ENCODE peak calls at places on chromosomes 11 and 22, in ten cellular contexts. One of them, this sample, is unnamed.

GRCh38 chr22:40044870-40045834 is 50.4 kb downstream of the FAM83F start:
- DNase-seq in foreskin melanocyte: no peak
- DNase-seq in germinal center: peak; percentile 81
- DNase-seq in HCT116: no peak
- DNase-seq in ELF-1: peak; percentile 31
- DNase-seq in neural crest cell: no peak
- DNase-seq in RPMI7951: peak; percentile 32
- DNase-seq in GM13977: peak; percentile 85
- DNase-seq in A549: peak; percentile 17
- DNase-seq in mucosa of gallbladder: peak; percentile 46
- DNase-seq in this sample: peak; percentile 80

GRCh38 chr22:40187389-40187788 is 9.7 kb downstream of the TNRC6B start:
- DNase-seq in ELF-1: no peak
- DNase-seq in A549: no peak
- DNase-seq in germinal center: no peak
- DNase-seq in HCT116: no peak
- DNase-seq in mucosa of gallbladder: no peak
- DNase-seq in foreskin melanocyte: no peak
- DNase-seq in neural crest cell: no peak
- DNase-seq in RPMI7951: no peak
- DNase-seq in GM13977: no peak
- DNase-seq in this sample: no peak

GRCh38 chr11:111414267-111414931 is 35.3 kb upstream of the POU2AF1 start:
- DNase-seq in RPMI7951: no peak
- DNase-seq in A549: no peak
- DNase-seq in germinal center: peak; percentile 21
- DNase-seq in ELF-1: no peak
- DNase-seq in neural crest cell: no peak
- DNase-seq in GM13977: no peak
- DNase-seq in foreskin melanocyte: no peak
- DNase-seq in HCT116: no peak
- DNase-seq in mucosa of gallbladder: no peak
- DNase-seq in this sample: peak; percentile 62

GRCh38 chr11:59182457-59183151 is 10.7 kb downstream of the DTX4 start:
- DNase-seq in GM13977: peak; percentile 56
- DNase-seq in A549: no peak
- DNase-seq in germinal center: peak; percentile 66
- DNase-seq in foreskin melanocyte: no peak
- DNase-seq in RPMI7951: no peak
- DNase-seq in ELF-1: peak; percentile 63
- DNase-seq in neural crest cell: no peak
- DNase-seq in mucosa of gallbladder: no peak
- DNase-seq in HCT116: no peak
- DNase-seq in this sample: peak; percentile 48

GRCh38 chr22:17205432-17205831 is 13.8 kb downstream of the ADA2 start:
- DNase-seq in germinal center: no peak
- DNase-seq in RPMI7951: no peak
- DNase-seq in A549: no peak
- DNase-seq in neural crest cell: no peak
- DNase-seq in ELF-1: no peak
- DNase-seq in mucosa of gallbladder: no peak
- DNase-seq in GM13977: no peak
- DNase-seq in HCT116: no peak
- DNase-seq in foreskin melanocyte: no peak
- DNase-seq in this sample: no peak

GRCh38 chr22:40128989-40129388 is 48.7 kb upstream of the TNRC6B start:
- DNase-seq in mucosa of gallbladder: no peak
- DNase-seq in A549: no peak
- DNase-seq in foreskin melanocyte: no peak
- DNase-seq in neural crest cell: no peak
- DNase-seq in HCT116: no peak
- DNase-seq in RPMI7951: no peak
- DNase-seq in ELF-1: no peak
- DNase-seq in germinal center: no peak
- DNase-seq in GM13977: no peak
- DNase-seq in this sample: peak; percentile 31

GRCh38 chr11:62443390-62444201 is 24.8 kb downstream of the SCGB1A1 start:
- DNase-seq in GM13977: no peak
- DNase-seq in foreskin melanocyte: no peak
- DNase-seq in RPMI7951: no peak
- DNase-seq in A549: no peak
- DNase-seq in germinal center: no peak
- DNase-seq in ELF-1: no peak
- DNase-seq in neural crest cell: no peak
- DNase-seq in HCT116: no peak
- DNase-seq in mucosa of gallbladder: no peak
- DNase-seq in this sample: no peak

GRCh38 chr22:48778308-48779195 is 1049.1 kb downstream of the BRD1 start:
- DNase-seq in foreskin melanocyte: no peak
- DNase-seq in GM13977: no peak
- DNase-seq in ELF-1: no peak
- DNase-seq in HCT116: no peak
- DNase-seq in mucosa of gallbladder: no peak
- DNase-seq in germinal center: no peak
- DNase-seq in RPMI7951: no peak
- DNase-seq in A549: no peak
- DNase-seq in neural crest cell: no peak
- DNase-seq in this sample: no peak

GRCh38 chr22:48555606-48556005 is 1272.1 kb downstream of the BRD1 start:
- DNase-seq in HCT116: no peak
- DNase-seq in mucosa of gallbladder: no peak
- DNase-seq in GM13977: no peak
- DNase-seq in neural crest cell: no peak
- DNase-seq in RPMI7951: no peak
- DNase-seq in ELF-1: no peak
- DNase-seq in foreskin melanocyte: no peak
- DNase-seq in A549: no peak
- DNase-seq in germinal center: no peak
- DNase-seq in this sample: no peak

GRCh38 chr11:77138106-77138649 is 10.1 kb downstream of the MYO7A start:
- DNase-seq in ELF-1: no peak
- DNase-seq in foreskin melanocyte: no peak
- DNase-seq in germinal center: no peak
- DNase-seq in neural crest cell: no peak
- DNase-seq in RPMI7951: no peak
- DNase-seq in mucosa of gallbladder: no peak
- DNase-seq in A549: no peak
- DNase-seq in GM13977: no peak
- DNase-seq in HCT116: no peak
- DNase-seq in this sample: no peak

GRCh38 chr11:2304156-2305139 is 2.6 kb downstream of the TSPAN32 start:
- DNase-seq in HCT116: no peak
- DNase-seq in foreskin melanocyte: no peak
- DNase-seq in germinal center: no peak
- DNase-seq in A549: no peak
- DNase-seq in RPMI7951: no peak
- DNase-seq in ELF-1: peak; percentile 2
- DNase-seq in mucosa of gallbladder: peak; percentile 9
- DNase-seq in neural crest cell: no peak
- DNase-seq in GM13977: no peak
- DNase-seq in this sample: no peak

GRCh38 chr11:72842126-72842525 is 27.9 kb downstream of the ATG16L2 start:
- DNase-seq in HCT116: no peak
- DNase-seq in A549: no peak
- DNase-seq in foreskin melanocyte: no peak
- DNase-seq in RPMI7951: peak; percentile 64
- DNase-seq in germinal center: no peak
- DNase-seq in mucosa of gallbladder: no peak
- DNase-seq in GM13977: no peak
- DNase-seq in neural crest cell: no peak
- DNase-seq in ELF-1: no peak
- DNase-seq in this sample: no peak

GRCh38 chr22:35611891-35612576 is 5.1 kb downstream of the MB start:
- DNase-seq in ELF-1: no peak
- DNase-seq in RPMI7951: peak; percentile 29
- DNase-seq in mucosa of gallbladder: no peak
- DNase-seq in foreskin melanocyte: no peak
- DNase-seq in GM13977: no peak
- DNase-seq in HCT116: no peak
- DNase-seq in neural crest cell: no peak
- DNase-seq in A549: no peak
- DNase-seq in germinal center: peak; percentile 32
- DNase-seq in this sample: no peak

GRCh38 chr22:50612715-50613221 is 12.2 kb downstream of the MAPK8IP2 start:
- DNase-seq in germinal center: peak; percentile 82
- DNase-seq in GM13977: peak; percentile 75
- DNase-seq in A549: no peak
- DNase-seq in HCT116: no peak
- DNase-seq in RPMI7951: no peak
- DNase-seq in ELF-1: no peak
- DNase-seq in neural crest cell: no peak
- DNase-seq in mucosa of gallbladder: no peak
- DNase-seq in foreskin melanocyte: no peak
- DNase-seq in this sample: peak; percentile 64

GRCh38 chr11:32890843-32891656 is 1.6 kb upstream of the QSER1 start:
- DNase-seq in ELF-1: peak; percentile 30
- DNase-seq in mucosa of gallbladder: no peak
- DNase-seq in HCT116: no peak
- DNase-seq in neural crest cell: no peak
- DNase-seq in foreskin melanocyte: no peak
- DNase-seq in GM13977: no peak
- DNase-seq in RPMI7951: no peak
- DNase-seq in A549: no peak
- DNase-seq in germinal center: no peak
- DNase-seq in this sample: no peak

GRCh38 chr11:86511086-86511551 is 136.4 kb downstream of the CCDC81 start:
- DNase-seq in RPMI7951: peak; percentile 73
- DNase-seq in foreskin melanocyte: peak; percentile 84
- DNase-seq in HCT116: no peak
- DNase-seq in A549: peak; percentile 25
- DNase-seq in mucosa of gallbladder: no peak
- DNase-seq in neural crest cell: no peak
- DNase-seq in GM13977: peak; percentile 38
- DNase-seq in ELF-1: no peak
- DNase-seq in germinal center: no peak
- DNase-seq in this sample: peak; percentile 34

GRCh38 chr11:13289081-13289480 is 11.5 kb downstream of the BMAL1 start:
- DNase-seq in mucosa of gallbladder: no peak
- DNase-seq in GM13977: no peak
- DNase-seq in HCT116: no peak
- DNase-seq in germinal center: no peak
- DNase-seq in A549: peak; percentile 28
- DNase-seq in foreskin melanocyte: no peak
- DNase-seq in neural crest cell: no peak
- DNase-seq in RPMI7951: peak; percentile 28
- DNase-seq in ELF-1: peak; percentile 63
- DNase-seq in this sample: no peak

GRCh38 chr11:63871962-63872832 is 33.3 kb downstream of the MARK2 start:
- DNase-seq in ELF-1: peak; percentile 91
- DNase-seq in A549: peak; percentile 71
- DNase-seq in neural crest cell: peak; percentile 18
- DNase-seq in RPMI7951: peak; percentile 98
- DNase-seq in HCT116: peak; percentile 60
- DNase-seq in foreskin melanocyte: peak; percentile 73
- DNase-seq in GM13977: peak; percentile 79
- DNase-seq in germinal center: peak; percentile 23
- DNase-seq in mucosa of gallbladder: peak; percentile 90
- DNase-seq in this sample: peak; percentile 88

GRCh38 chr11:76209956-76210885 is 3.9 kb upstream of the WNT11 start:
- DNase-seq in GM13977: no peak
- DNase-seq in germinal center: no peak
- DNase-seq in neural crest cell: peak; percentile 37
- DNase-seq in foreskin melanocyte: no peak
- DNase-seq in ELF-1: peak; percentile 46
- DNase-seq in mucosa of gallbladder: peak; percentile 64
- DNase-seq in HCT116: no peak
- DNase-seq in A549: no peak
- DNase-seq in RPMI7951: peak; percentile 66
- DNase-seq in this sample: no peak

GRCh38 chr11:29351301-29351873 is 665.4 kb downstream of the KCNA4 start:
- DNase-seq in foreskin melanocyte: peak; percentile 39
- DNase-seq in GM13977: no peak
- DNase-seq in RPMI7951: peak; percentile 5
- DNase-seq in germinal center: no peak
- DNase-seq in mucosa of gallbladder: no peak
- DNase-seq in A549: no peak
- DNase-seq in neural crest cell: no peak
- DNase-seq in HCT116: no peak
- DNase-seq in ELF-1: no peak
- DNase-seq in this sample: no peak

GRCh38 chr22:22226448-22227187 is 18.0 kb upstream of the VPREB1 start:
- DNase-seq in mucosa of gallbladder: no peak
- DNase-seq in germinal center: no peak
- DNase-seq in foreskin melanocyte: no peak
- DNase-seq in ELF-1: no peak
- DNase-seq in neural crest cell: no peak
- DNase-seq in RPMI7951: no peak
- DNase-seq in GM13977: no peak
- DNase-seq in HCT116: no peak
- DNase-seq in A549: no peak
- DNase-seq in this sample: no peak

GRCh38 chr11:77637345-77638165 is at the start of gene CLNS1A:
- DNase-seq in neural crest cell: peak; percentile 66
- DNase-seq in HCT116: peak; percentile 82
- DNase-seq in foreskin melanocyte: peak; percentile 90
- DNase-seq in germinal center: peak; percentile 72
- DNase-seq in ELF-1: peak; percentile 92
- DNase-seq in RPMI7951: peak; percentile 92
- DNase-seq in mucosa of gallbladder: peak; percentile 85
- DNase-seq in A549: peak; percentile 67
- DNase-seq in GM13977: peak; percentile 77
- DNase-seq in this sample: peak; percentile 87

GRCh38 chr11:71499125-71499524 is 27.9 kb upstream of the KRTAP5-7 start:
- DNase-seq in A549: no peak
- DNase-seq in mucosa of gallbladder: no peak
- DNase-seq in HCT116: no peak
- DNase-seq in germinal center: no peak
- DNase-seq in foreskin melanocyte: no peak
- DNase-seq in ELF-1: no peak
- DNase-seq in neural crest cell: no peak
- DNase-seq in RPMI7951: peak; percentile 85
- DNase-seq in GM13977: no peak
- DNase-seq in this sample: no peak

GRCh38 chr11:130924750-130925149 is 8.5 kb upstream of the SNX19 start:
- DNase-seq in HCT116: no peak
- DNase-seq in neural crest cell: no peak
- DNase-seq in RPMI7951: no peak
- DNase-seq in ELF-1: no peak
- DNase-seq in mucosa of gallbladder: no peak
- DNase-seq in foreskin melanocyte: no peak
- DNase-seq in A549: no peak
- DNase-seq in germinal center: no peak
- DNase-seq in GM13977: no peak
- DNase-seq in this sample: no peak

GRCh38 chr11:64787526-64788320 is 9.4 kb upstream of the SF1 start:
- DNase-seq in A549: peak; percentile 89
- DNase-seq in foreskin melanocyte: no peak
- DNase-seq in GM13977: peak; percentile 82
- DNase-seq in neural crest cell: peak; percentile 65
- DNase-seq in RPMI7951: peak; percentile 35
- DNase-seq in germinal center: peak; percentile 74
- DNase-seq in HCT116: no peak
- DNase-seq in ELF-1: peak; percentile 65
- DNase-seq in mucosa of gallbladder: peak; percentile 60
- DNase-seq in this sample: peak; percentile 76

GRCh38 chr11:129769059-129769458 is 46.6 kb upstream of the TMEM45B start:
- DNase-seq in HCT116: no peak
- DNase-seq in mucosa of gallbladder: no peak
- DNase-seq in RPMI7951: no peak
- DNase-seq in ELF-1: no peak
- DNase-seq in neural crest cell: no peak
- DNase-seq in foreskin melanocyte: no peak
- DNase-seq in germinal center: no peak
- DNase-seq in GM13977: no peak
- DNase-seq in A549: no peak
- DNase-seq in this sample: no peak

GRCh38 chr11:86931059-86931964 is 23.9 kb downstream of the FZD4 start:
- DNase-seq in HCT116: no peak
- DNase-seq in A549: no peak
- DNase-seq in RPMI7951: peak; percentile 40
- DNase-seq in foreskin melanocyte: no peak
- DNase-seq in mucosa of gallbladder: no peak
- DNase-seq in germinal center: no peak
- DNase-seq in ELF-1: no peak
- DNase-seq in neural crest cell: no peak
- DNase-seq in GM13977: no peak
- DNase-seq in this sample: no peak

GRCh38 chr11:17504330-17505107 is 27.9 kb upstream of the ABCC8 start:
- DNase-seq in HCT116: peak; percentile 29
- DNase-seq in neural crest cell: peak; percentile 77
- DNase-seq in germinal center: peak; percentile 80
- DNase-seq in ELF-1: peak; percentile 74
- DNase-seq in RPMI7951: peak; percentile 43
- DNase-seq in GM13977: peak; percentile 81
- DNase-seq in A549: peak; percentile 83
- DNase-seq in foreskin melanocyte: peak; percentile 32
- DNase-seq in mucosa of gallbladder: peak; percentile 83
- DNase-seq in this sample: peak; percentile 77